ENCODE peak calls at places on chromosomes 13 and 19, in four cellular contexts. M is stimulated activated CD8-positive, alpha-beta memory T cell treated with anti-CD3 and anti-CD28 coated beads, Interleukin-4, amount 100 ng/mL, for 1 hour; W is AG04450; G is NCI-H1105. H is an unnamed sample.

GRCh38 chr13:92487238-92487637 is 739.4 kb upstream of the GPC6 start:
- DNase-seq in M (no peak), W (no peak), G (no peak), H (no peak)

GRCh38 chr13:31278874-31279273 is 79.1 kb downstream of the B3GLCT start:
- DNase-seq in W (no peak), M (no peak), G (no peak), H (peak)

GRCh38 chr19:3710265-3710812 is 2.2 kb downstream of the TJP3 start:
- DNase-seq in W (no peak), M (no peak), G (peak), H (no peak)

GRCh38 chr19:1153891-1154730 is 20.0 kb downstream of the SBNO2 start:
- DNase-seq in M (no peak), W (no peak), G (no peak), H (no peak)

GRCh38 chr19:2185734-2186070 is 22.0 kb downstream of the DOT1L start:
- DNase-seq in G (no peak), M (no peak), W (no peak), H (no peak)

GRCh38 chr19:45138303-45138751 is 22.5 kb downstream of the NKPD1 start:
- DNase-seq in M (no peak), G (no peak), W (no peak), H (no peak)

GRCh38 chr19:11067356-11068113 is 21.7 kb upstream of the LDLR start:
- DNase-seq in W (no peak), M (no peak), G (no peak), H (no peak)

GRCh38 chr19:51366999-51367564 is 894 bp upstream of the ETFB start:
- DNase-seq in M (peak), G (no peak), W (no peak), H (no peak)

GRCh38 chr13:97330448-97330847 is 103.5 kb upstream of the RAP2A start:
- DNase-seq in W (no peak), M (no peak), G (no peak), H (no peak)

GRCh38 chr13:74206061-74206561 is 71.9 kb upstream of the KLF12 start:
- DNase-seq in W (peak), G (no peak), M (no peak), H (peak)

GRCh38 chr13:66405908-66406802 is 824.0 kb downstream of the PCDH9 start:
- DNase-seq in G (no peak), M (no peak), W (peak), H (peak)

GRCh38 chr19:7927605-7928333 is 1.8 kb upstream of the CTXN1 start:
- DNase-seq in W (no peak), M (no peak), G (no peak), H (no peak)

GRCh38 chr19:47510516-47511127 is 4.2 kb downstream of the NAPA start:
- DNase-seq in G (no peak), M (no peak), W (no peak), H (no peak)